ENCODE peak calls at places on chromosomes 6 and 20, in four cellular contexts. D is GM12891, L is K562, A is GM12878. O is an unnamed sample.

GRCh38 chr6:56692586-56693245 is 50.0 kb upstream of the DST start:
- DNase-seq in D (no peak), L (no peak), A (no peak), O (peak; percentile 20)

GRCh38 chr6:42618105-42618504 is 54.3 kb downstream of the UBR2 start:
- DNase-seq in D (no peak), L (no peak), A (no peak), O (no peak)

GRCh38 chr6:140809694-140810101 is 1323.0 kb upstream of the GJE1 start:
- DNase-seq in D (no peak), L (no peak), A (peak; percentile 35), O (no peak)

GRCh38 chr6:20542927-20543602 is 8.8 kb downstream of the CDKAL1 start:
- DNase-seq in D (no peak), L (no peak), A (peak; percentile 85), O (no peak)

GRCh38 chr6:5781966-5782556 is 224.7 kb downstream of the NRN1 start:
- DNase-seq in D (no peak), L (no peak), A (no peak), O (no peak)

GRCh38 chr6:42744351-42744890 is 1.5 kb downstream of the TBCC start:
- DNase-seq in D (no peak), L (no peak), A (no peak), O (no peak)

GRCh38 chr6:63816979-63817436 is 181.4 kb downstream of the PHF3 start:
- DNase-seq in D (no peak), L (no peak), A (no peak), O (no peak)

GRCh38 chr6:133202610-133203343 is 38.4 kb upstream of the EYA4 start:
- DNase-seq in D (no peak), L (no peak), A (no peak), O (no peak)

GRCh38 chr6:125009578-125009977 is 47.3 kb downstream of the RNF217 start:
- DNase-seq in D (no peak), L (no peak), A (no peak), O (no peak)

GRCh38 chr20:23205656-23206055 is 119.5 kb upstream of the CD93 start:
- DNase-seq in D (no peak), L (no peak), A (no peak), O (no peak)

GRCh38 chr6:149014631-149015171 is 267.9 kb downstream of the UST start:
- DNase-seq in D (no peak), L (no peak), A (no peak), O (no peak)

GRCh38 chr6:19382676-19383075 is 454.5 kb upstream of the ID4 start:
- DNase-seq in D (no peak), L (no peak), A (no peak), O (no peak)

GRCh38 chr6:130460934-130461333 is 95.1 kb downstream of the TMEM200A start:
- DNase-seq in D (no peak), L (no peak), A (no peak), O (no peak)

GRCh38 chr20:41080866-41081265 is 52.2 kb downstream of the TOP1 start:
- DNase-seq in D (no peak), L (no peak), A (no peak), O (no peak)

GRCh38 chr6:150297327-150298028 is 71.3 kb upstream of the IYD start:
- DNase-seq in D (no peak), L (peak; percentile 63), A (no peak), O (no peak)

GRCh38 chr6:114449659-114450058 is 106.8 kb upstream of the HS3ST5 start:
- DNase-seq in D (no peak), L (no peak), A (no peak), O (no peak)

GRCh38 chr6:5132741-5133140 is 47.6 kb downstream of the PPP1R3G start:
- DNase-seq in D (no peak), L (no peak), A (peak; percentile 59), O (peak; percentile 67)

GRCh38 chr6:64266351-64266821 is 630.8 kb downstream of the PHF3 start:
- DNase-seq in D (no peak), L (no peak), A (peak; percentile 79), O (no peak)

GRCh38 chr6:111747791-111748190 is 125.5 kb downstream of the FYN start:
- DNase-seq in D (no peak), L (no peak), A (no peak), O (no peak)

GRCh38 chr6:110979565-110980096 is 2.2 kb upstream of the RPF2 start:
- DNase-seq in D (no peak), L (no peak), A (no peak), O (no peak)

GRCh38 chr20:1330075-1330830 is 1.3 kb upstream of the SDCBP2 start:
- DNase-seq in D (no peak), L (no peak), A (peak; percentile 63), O (no peak)

GRCh38 chr6:47593979-47594378 is 104.4 kb upstream of the ADGRF4 start:
- DNase-seq in D (no peak), L (no peak), A (no peak), O (no peak)

GRCh38 chr20:46895906-46896242 is 1.2 kb downstream of the EYA2 start:
- DNase-seq in D (no peak), L (no peak), A (no peak), O (no peak)

GRCh38 chr20:826695-827323 is 6.7 kb upstream of the FAM110A start:
- DNase-seq in D (no peak), L (no peak), A (no peak), O (no peak)

GRCh38 chr20:10637062-10637559 is 36.7 kb downstream of the JAG1 start:
- DNase-seq in D (no peak), L (no peak), A (no peak), O (no peak)

GRCh38 chr6:164640946-164641345 is 668.5 kb downstream of the C6orf118 start:
- DNase-seq in D (no peak), L (no peak), A (no peak), O (no peak)

GRCh38 chr6:82248233-82248735 is 740 bp upstream of the IBTK start:
- DNase-seq in D (no peak), L (no peak), A (no peak), O (no peak)

GRCh38 chr20:58889334-58890072 is 37.0 kb downstream of the GNAS start:
- DNase-seq in D (no peak), L (no peak), A (no peak), O (no peak)

GRCh38 chr6:109465772-109466171 is 10.2 kb upstream of the MICAL1 start:
- DNase-seq in D (no peak), L (no peak), A (no peak), O (no peak)
- TF ChIP-seq SPI1 in D (no peak), L (no peak), A (no peak), O (no peak)

GRCh38 chr6:157982297-157982579 is 575 bp downstream of the SYNJ2 start:
- DNase-seq in D (peak; percentile 26), L (no peak), A (no peak), O (peak; percentile 29)
- TF ChIP-seq SPI1 in D (no peak), L (no peak), A (no peak), O (no peak)

DNA sequence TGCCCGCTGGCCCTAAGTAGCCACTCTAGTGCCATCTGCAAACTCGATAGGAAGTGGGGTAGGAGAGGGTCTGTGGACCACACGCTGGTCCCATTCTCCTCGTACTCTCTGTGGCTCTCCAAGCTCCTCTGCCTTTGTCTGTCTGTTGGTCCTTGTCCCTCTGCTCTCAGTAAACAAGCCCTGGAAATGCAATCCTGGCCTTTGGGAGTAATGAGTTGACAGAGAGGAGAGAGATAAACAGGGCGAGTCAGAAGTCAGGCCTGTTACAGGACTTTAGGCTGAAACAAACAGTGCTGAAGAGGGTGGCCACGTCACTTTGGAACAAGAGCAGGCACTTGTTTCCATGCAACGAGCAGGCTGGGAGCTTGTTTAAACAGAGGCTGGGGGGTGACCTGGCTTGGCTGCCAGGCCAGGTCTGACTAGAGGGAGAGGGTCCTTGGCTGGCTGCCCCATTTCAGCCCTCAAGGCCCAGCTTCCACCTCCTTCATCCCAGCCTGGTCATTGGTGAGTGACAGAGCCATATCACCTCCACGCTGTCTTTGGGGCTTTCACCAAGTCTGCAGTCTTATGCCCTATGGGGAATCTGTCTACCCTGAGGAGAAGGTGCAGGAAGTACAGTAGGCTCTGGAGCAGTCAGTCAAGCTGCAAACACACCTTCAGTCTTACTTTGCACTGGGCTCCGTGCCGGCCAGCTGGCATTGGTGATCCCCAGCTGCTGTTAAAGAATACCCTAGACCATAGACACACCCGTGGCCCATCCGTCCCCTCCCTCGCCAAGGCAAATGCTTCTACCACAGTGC is 22.6 kb downstream of the FOXP4 start:
- DNase-seq in D (no peak), L (no peak), A (no peak), O (no peak)
- TF ChIP-seq SPI1 in D (no peak), L (no peak), A (no peak), O (no peak)

GRCh38 chr6:168120390-168121307 is 41.6 kb upstream of the FRMD1 start:
- DNase-seq in D (no peak), L (no peak), A (no peak), O (no peak)
- TF ChIP-seq SPI1 in D (no peak), L (no peak), A (no peak), O (no peak)

GRCh38 chr6:30556714-30556963 is 350 bp upstream of the GNL1 start:
- DNase-seq in D (peak; percentile 75), L (no peak), A (no peak), O (peak; percentile 92)
- TF ChIP-seq SPI1 in D (no peak), L (no peak), A (no peak), O (no peak)

GRCh38 chr6:146582857-146583256 is 15.9 kb upstream of the ADGB start:
- DNase-seq in D (no peak), L (no peak), A (no peak), O (peak; percentile 75)

GRCh38 chr6:146578054-146578453 is 20.7 kb upstream of the ADGB start:
- DNase-seq in D (no peak), L (no peak), A (no peak), O (no peak)
- TF ChIP-seq SPI1 in D (no peak), L (no peak), A (no peak), O (no peak)

GRCh38 chr6:154382707-154383106 is 26.1 kb upstream of the IPCEF1 start:
- DNase-seq in D (no peak), L (no peak), A (no peak), O (no peak)
- TF ChIP-seq SPI1 in D (no peak), L (no peak), A (no peak), O (no peak)

O was measured in HL-60.